ENCODE peak calls at places on chromosomes 5 and 9, in seven cellular contexts. V is Panc1, I is upper lobe of right lung, A is uterus, E is SK-N-SH, J is AG04450, K is left ventricle myocardium inferior. B is an unnamed sample.
A peak's percentile ranks its signal among the peaks of the same experiment; 100 is the strongest.

GRCh38 chr9:4563105-4563504 is 72.8 kb downstream of the SLC1A1 start:
- DNase-seq in I (no peak), K (no peak), A (no peak), J (no peak), E (no peak), V (no peak), B (no peak)

GRCh38 chr9:4430492-4431261 is 59.6 kb upstream of the SLC1A1 start:
- DNase-seq in I (no peak), A (no peak), E (no peak), V (no peak), J (no peak), K (no peak), B (no peak)

GRCh38 chr9:129544766-129545165 is 76.1 kb downstream of the C9orf50 start:
- DNase-seq in J (no peak), I (no peak), E (no peak), A (no peak), K (no peak), V (no peak), B (no peak)

GRCh38 chr5:137699291-137700281 is 36.3 kb downstream of the KLHL3 start:
- DNase-seq in A (no peak), V (no peak), E (no peak), K (no peak), I (no peak), J (no peak), B (no peak)

GRCh38 chr5:39951070-39951469 is 526.3 kb upstream of the DAB2 start:
- DNase-seq in A (no peak), J (no peak), I (no peak), V (no peak), E (no peak), K (no peak), B (no peak)

GRCh38 chr5:178537467-178538381 is 52.5 kb downstream of the COL23A1 start:
- DNase-seq in V (no peak), A (no peak), J (no peak), K (no peak), I (no peak), E (no peak), B (no peak)

GRCh38 chr9:9560382-9561035 is 1052.3 kb downstream of the PTPRD start:
- DNase-seq in A (no peak), I (no peak), E (no peak), J (no peak), V (no peak), K (no peak), B (no peak)

GRCh38 chr9:127741831-127742434 is 6.8 kb upstream of the TOR2A start:
- DNase-seq in I (peak; percentile 89), K (peak; percentile 81), E (peak; percentile 78), V (no peak), A (peak; percentile 46), J (no peak), B (no peak)

GRCh38 chr9:14030350-14030823 is 283.6 kb downstream of the NFIB start:
- DNase-seq in V (no peak), I (no peak), A (no peak), J (peak; percentile 34), K (no peak), E (peak; percentile 15), B (peak; percentile 20)

GRCh38 chr9:122314193-122314592 is 49.5 kb downstream of the MRRF start:
- DNase-seq in I (no peak), E (no peak), V (no peak), J (no peak), K (no peak), A (no peak), B (no peak)

GRCh38 chr9:135701067-135701967 is 668 bp upstream of the KCNT1 start:
- DNase-seq in J (no peak), E (peak; percentile 57), K (no peak), V (no peak), A (no peak), I (no peak), B (no peak)

GRCh38 chr5:78328585-78329173 is 31.7 kb upstream of the SCAMP1 start:
- DNase-seq in A (no peak), K (no peak), J (peak; percentile 4), V (no peak), I (no peak), E (no peak), B (no peak)

GRCh38 chr5:1363160-1363559 is 18.3 kb upstream of the CLPTM1L start:
- DNase-seq in K (no peak), V (no peak), J (no peak), A (no peak), E (no peak), I (no peak), B (no peak)

GRCh38 chr5:170491479-170491878 is 12.3 kb upstream of the KCNIP1 start:
- DNase-seq in E (no peak), K (no peak), J (peak; percentile 66), I (no peak), V (no peak), A (no peak), B (no peak)

GRCh38 chr5:143806568-143806967 is 5.4 kb upstream of the HMHB1 start:
- DNase-seq in A (no peak), J (no peak), E (no peak), I (no peak), K (no peak), V (no peak), B (no peak)

GRCh38 chr5:13325765-13326164 is 618.7 kb downstream of the DNAH5 start:
- DNase-seq in I (no peak), V (no peak), J (no peak), A (no peak), K (no peak), E (no peak), B (no peak)

GRCh38 chr5:64635056-64635686 is 55.1 kb upstream of the SHISAL2B start:
- DNase-seq in K (no peak), I (no peak), V (peak; percentile 28), A (no peak), E (peak; percentile 8), J (peak; percentile 15), B (no peak)

GRCh38 chr5:81748556-81748955 is 2.3 kb downstream of the SSBP2 start:
- DNase-seq in A (no peak), J (no peak), K (no peak), I (no peak), V (no peak), E (no peak), B (no peak)

GRCh38 chr5:95870105-95870672 is 47.7 kb upstream of the GLRX start:
- DNase-seq in A (no peak), K (no peak), J (no peak), I (no peak), E (no peak), V (no peak), B (no peak)

GRCh38 chr5:12175914-12176585 is 271.8 kb upstream of the CTNND2 start:
- DNase-seq in E (no peak), K (no peak), A (no peak), V (no peak), J (no peak), I (no peak), B (no peak)

GRCh38 chr9:123470121-123470851 is 114.3 kb downstream of the CRB2 start:
- DNase-seq in E (no peak), K (no peak), J (no peak), I (no peak), V (no peak), A (no peak), B (no peak)

GRCh38 chr9:124485201-124485600 is 22.0 kb downstream of the NR5A1 start:
- DNase-seq in I (no peak), V (no peak), A (no peak), E (no peak), J (no peak), K (no peak), B (no peak)

GRCh38 chr9:99465231-99465891 is 243.3 kb downstream of the SEC61B start:
- DNase-seq in A (peak; percentile 37), V (no peak), J (no peak), E (peak; percentile 71), K (no peak), I (no peak), B (no peak)

GRCh38 chr5:14374100-14374499 is 207.5 kb upstream of the OTULINL start:
- DNase-seq in I (no peak), E (no peak), A (no peak), K (no peak), J (no peak), V (no peak), B (no peak)

GRCh38 chr5:135596788-135597187 is 18.0 kb upstream of the CXCL14 start:
- DNase-seq in A (no peak), K (no peak), J (no peak), V (no peak), E (no peak), I (no peak), B (no peak)
- H3K27me3 ChIP-seq in A (no peaks in the 10 kb centered on the region), K (peaks cover 52% of the 10 kb centered on the region), J (peaks cover 3% of the 10 kb centered on the region), V (peaks cover 8% of the 10 kb centered on the region), E (peaks cover 11% of the 10 kb centered on the region), I (peaks cover 8% of the 10 kb centered on the region), B (no peaks in the 10 kb centered on the region)

DNA sequence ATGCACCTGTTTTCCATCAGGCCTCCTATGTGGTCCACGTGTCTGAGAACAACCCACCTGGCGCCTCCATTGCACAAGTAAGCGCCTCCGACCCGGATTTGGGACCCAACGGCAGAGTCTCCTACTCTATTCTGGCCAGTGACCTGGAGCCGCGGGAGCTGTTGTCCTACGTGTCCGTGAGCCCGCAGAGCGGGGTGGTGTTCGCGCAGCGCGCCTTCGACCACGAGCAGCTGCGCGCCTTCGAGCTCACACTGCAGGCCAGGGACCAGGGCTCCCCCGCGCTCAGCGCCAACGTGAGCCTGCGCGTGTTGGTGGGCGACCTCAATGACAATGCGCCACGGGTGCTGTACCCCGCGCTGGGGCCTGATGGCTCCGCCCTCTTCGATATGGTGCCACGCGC is 1.7 kb downstream of the PCDHGB1 start:
- DNase-seq in I (no peak), A (no peak), J (no peak), K (no peak), E (no peak), V (no peak), B (no peak)
- H3K9me3 ChIP-seq in I (peaks cover 17% of the 10 kb centered on the region), A (no peaks in the 10 kb centered on the region), J (peaks cover 44% of the 10 kb centered on the region), K (peaks cover 98% of the 10 kb centered on the region), E (no peaks in the 10 kb centered on the region), V (no peaks in the 10 kb centered on the region), B (peaks cover 2% of the 10 kb centered on the region)

DNA sequence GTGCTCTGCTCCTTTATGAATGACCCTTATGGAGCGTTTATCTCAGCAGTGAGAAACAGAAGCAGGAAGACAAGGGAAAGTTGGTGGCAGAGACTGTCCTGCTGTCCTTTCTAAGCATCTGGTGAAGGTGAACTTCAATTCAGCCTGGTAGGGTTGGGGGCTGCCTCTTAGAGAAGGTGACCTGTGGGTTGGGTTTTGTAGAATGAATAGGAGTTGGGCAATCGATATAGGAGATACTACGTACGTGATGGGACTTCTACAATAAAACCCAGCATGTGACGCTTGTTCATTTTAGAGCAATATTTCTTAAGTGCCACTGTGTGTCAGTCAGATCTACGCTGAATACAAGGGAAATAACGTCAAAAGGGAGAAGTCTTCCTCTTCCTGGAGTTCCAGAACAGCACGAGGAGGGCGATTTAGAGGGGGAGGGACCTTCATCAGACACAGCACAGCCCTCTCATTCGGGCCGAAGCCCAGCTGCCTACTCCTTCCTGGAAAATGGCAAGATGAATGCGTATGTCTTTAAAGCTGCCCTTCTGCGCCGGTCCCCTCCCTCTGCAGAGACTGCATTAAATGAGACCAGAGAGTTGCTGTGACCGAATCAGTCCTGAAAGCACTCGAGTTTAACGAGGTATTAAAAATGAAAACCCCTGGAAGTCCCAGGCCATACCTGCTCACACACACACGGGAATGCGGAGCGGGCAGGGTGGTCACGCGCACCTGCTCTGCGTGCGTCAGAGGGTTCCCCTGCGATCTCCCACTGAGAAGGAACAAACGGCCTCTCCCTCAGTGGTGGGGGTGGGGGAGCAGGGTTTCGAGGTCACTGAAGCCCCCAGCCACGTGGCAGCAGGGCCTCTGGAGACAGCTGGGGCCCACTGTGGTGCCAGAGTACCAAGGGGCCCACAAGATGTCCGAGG is 85.3 kb upstream of the SARDH start:
- DNase-seq in V (no peak), E (no peak), J (no peak), I (no peak), A (no peak), K (no peak), B (no peak)
- H3K27ac ChIP-seq in V (no peak overlapping the region), E (no peak overlapping the region), J (no peak overlapping the region), I (no peak overlapping the region), A (no peak overlapping the region), K (no peak overlapping the region), B (no peak overlapping the region)

GRCh38 chr5:88688242-88688959 is 194.6 kb downstream of the MEF2C start:
- DNase-seq in A (no peak), V (no peak), J (no peak), I (no peak), E (no peak), K (no peak), B (no peak)
- H3K27me3 ChIP-seq in A (peaks cover 31% of the 10 kb centered on the region), V (peaks cover 2% of the 10 kb centered on the region), J (peaks cover 100% of the 10 kb centered on the region), I (peaks cover 99% of the 10 kb centered on the region), E (peaks cover 96% of the 10 kb centered on the region), K (peaks cover 100% of the 10 kb centered on the region), B (peaks cover 3% of the 10 kb centered on the region)

B was measured in tibial nerve.